ENCODE peak calls at places on chromosomes 4 and X, in eight cellular contexts. I is AG10803, L is LNCaP clone FGC, B is endothelial cell, T is upper lobe of right lung, W is cardiac fibroblast, O is upper lobe of left lung, P is A549. Q is an unnamed sample.

GRCh38 chrX:9942086-9942485 is 25.1 kb upstream of the CLDN34 start:
- DNase-seq in I (no peak), P (no peak), L (no peak), B (no peak), T (no peak), O (no peak), W (no peak), Q (no peak)

GRCh38 chrX:25721564-25721963 is 416.6 kb upstream of the MAGEB18 start:
- DNase-seq in P (no peak), B (no peak), L (no peak), O (no peak), I (peak; percentile 0), W (peak; percentile 34), T (no peak), Q (no peak)

GRCh38 chrX:15564981-15565579 is 35.7 kb downstream of the ACE2 start:
- DNase-seq in L (peak; percentile 62), P (peak; percentile 13), W (peak; percentile 88), O (peak; percentile 82), I (peak; percentile 51), B (peak; percentile 30), T (peak; percentile 74), Q (peak; percentile 56)

GRCh38 chrX:115582871-115583729 is 22.1 kb downstream of the PLS3 start:
- DNase-seq in I (peak; percentile 54), O (peak; percentile 60), T (peak; percentile 64), W (peak; percentile 29), L (no peak), B (no peak), P (no peak), Q (no peak)

GRCh38 chr4:95510145-95510544 is 38.6 kb downstream of the UNC5C start:
- DNase-seq in L (peak; percentile 11), W (peak; percentile 62), T (no peak), B (no peak), I (no peak), O (no peak), P (no peak), Q (no peak)

GRCh38 chr4:82493721-82494425 is 63.5 kb downstream of the ENOPH1 start:
- DNase-seq in L (no peak), O (no peak), W (no peak), I (peak; percentile 71), T (no peak), P (no peak), B (no peak), Q (no peak)

GRCh38 chr4:90958256-90958895 is 831.2 kb downstream of the CCSER1 start:
- DNase-seq in P (no peak), L (no peak), O (no peak), I (no peak), B (no peak), T (no peak), W (peak; percentile 45), Q (peak; percentile 3)

GRCh38 chrX:3184176-3184930 is 143.1 kb downstream of the ARSF start:
- DNase-seq in T (no peak), P (no peak), B (no peak), O (no peak), I (peak; percentile 92), W (peak; percentile 72), L (no peak), Q (no peak)

GRCh38 chr4:67735325-67735724 is 18.9 kb downstream of the GNRHR start:
- DNase-seq in B (no peak), L (no peak), T (no peak), O (no peak), I (no peak), W (no peak), P (no peak), Q (no peak)

GRCh38 chr4:23889814-23890269 is at the start of gene PPARGC1A:
- DNase-seq in B (no peak), W (peak; percentile 68), L (no peak), T (peak; percentile 68), I (no peak), O (peak; percentile 86), P (no peak), Q (peak; percentile 51)

GRCh38 chrX:134732676-134733075 is 74.4 kb upstream of the PLAC1 start:
- DNase-seq in I (no peak), O (no peak), P (no peak), L (no peak), T (no peak), B (no peak), W (peak; percentile 37), Q (no peak)

GRCh38 chr4:3659131-3659530 is 107.1 kb upstream of the ADRA2C start:
- DNase-seq in W (no peak), O (no peak), L (no peak), T (no peak), I (no peak), P (no peak), B (no peak), Q (no peak)

GRCh38 chrX:153651540-153652079 is 4.6 kb downstream of the DUSP9 start:
- DNase-seq in B (no peak), W (no peak), O (no peak), I (no peak), T (no peak), L (no peak), P (peak; percentile 44), Q (no peak)

GRCh38 chr4:32985256-32985655 is 2265.1 kb downstream of the PCDH7 start:
- DNase-seq in W (peak; percentile 30), O (no peak), P (no peak), B (no peak), T (no peak), I (peak; percentile 11), L (no peak), Q (no peak)

GRCh38 chr4:186307497-186307896 is 41.5 kb downstream of the F11 start:
- DNase-seq in T (no peak), L (no peak), O (peak; percentile 49), W (no peak), I (no peak), B (no peak), P (no peak), Q (no peak)

DNA sequence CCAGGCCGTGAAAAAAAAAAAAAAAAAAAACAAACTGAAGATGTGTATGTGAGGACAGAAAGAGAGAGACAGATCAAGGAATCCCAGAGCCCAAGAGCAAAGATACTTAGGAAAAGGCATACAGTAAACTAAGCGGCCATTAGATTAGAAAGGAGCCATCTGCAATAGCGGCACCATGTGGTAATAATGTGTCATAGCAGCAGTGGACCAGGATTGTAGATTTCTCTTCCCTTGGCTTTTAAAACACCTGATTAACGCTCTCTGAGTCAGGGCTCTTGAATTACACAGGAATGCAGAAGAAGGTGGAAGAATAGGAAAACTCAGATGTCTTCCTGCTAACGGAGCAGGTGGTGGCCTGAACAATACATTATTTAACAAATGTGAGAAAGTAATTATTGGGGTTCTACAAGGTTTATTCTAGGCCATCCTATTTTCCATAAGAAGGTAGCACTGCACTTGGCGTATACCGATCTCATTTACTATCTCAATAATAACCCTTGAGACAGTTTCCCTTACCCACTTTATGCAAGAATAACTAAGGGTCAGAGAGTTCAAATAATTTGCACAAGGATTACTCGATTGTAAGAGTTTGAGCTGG is 182.7 kb downstream of the KCNIP4 start:
- DNase-seq in O (no peak), T (no peak), W (peak; percentile 61), P (peak; percentile 2), B (peak; percentile 51), L (peak; percentile 7), I (peak; percentile 29), Q (peak; percentile 61)
- TF ChIP-seq CTCF in O (peak; percentile 65), T (peak; percentile 82), W (peak; percentile 87), P (peak; percentile 63), B (peak; percentile 81), L (peak; percentile 86), I (peak; percentile 91), Q (peak; percentile 88)

GRCh38 chr4:72911316-72911715 is 158.2 kb downstream of the COX18 start:
- DNase-seq in I (no peak), B (no peak), T (no peak), P (no peak), L (no peak), W (no peak), O (no peak), Q (no peak)

DNA sequence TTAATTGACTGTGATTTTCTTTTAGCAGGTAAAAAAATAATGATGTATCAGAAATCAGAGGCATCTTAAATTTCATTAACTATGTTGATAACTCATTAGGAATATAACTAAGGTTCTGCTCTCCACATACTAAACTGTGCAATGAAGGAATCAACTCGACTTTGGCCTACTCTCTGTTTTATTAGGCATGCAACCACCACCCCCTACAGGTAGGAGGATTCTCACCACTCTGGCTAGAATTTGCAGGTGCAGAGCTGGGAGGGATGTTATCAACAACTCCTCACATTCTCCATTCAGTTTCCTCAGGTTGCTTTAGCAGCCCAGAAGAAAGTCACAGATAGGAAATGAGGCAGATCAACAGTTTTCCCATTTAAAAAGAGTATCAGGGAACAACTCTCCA is 160.1 kb downstream of the COX18 start:
- DNase-seq in O (peak; percentile 31), T (no peak), W (no peak), P (no peak), L (no peak), I (peak; percentile 4), B (peak; percentile 13), Q (no peak)
- TF ChIP-seq CTCF in O (peak; percentile 60), T (peak; percentile 50), W (peak; percentile 27), P (no peak), L (peak; percentile 66), I (peak; percentile 50), B (no peak), Q (peak; percentile 17)

GRCh38 chr4:169345207-169345788 is 74.5 kb upstream of the SH3RF1 start:
- DNase-seq in W (peak; percentile 67), T (no peak), O (no peak), I (peak; percentile 89), L (no peak), P (peak; percentile 5), B (no peak), Q (no peak)
- TF ChIP-seq CTCF in W (no peak), T (no peak), O (no peak), I (no peak), L (no peak), P (no peak), B (no peak), Q (no peak)

GRCh38 chr4:104486702-104487101 is 8.0 kb downstream of the CXXC4 start:
- DNase-seq in L (no peak), O (no peak), B (no peak), P (no peak), I (no peak), W (no peak), T (no peak), Q (no peak)

GRCh38 chr4:104489731-104490095 is 5.0 kb downstream of the CXXC4 start:
- DNase-seq in L (no peak), W (no peak), T (no peak), I (no peak), P (no peak), O (no peak), B (no peak), Q (no peak)

GRCh38 chr4:104490096-104490769 is 4.5 kb downstream of the CXXC4 start:
- DNase-seq in W (no peak), I (no peak), P (peak; percentile 3), B (no peak), L (no peak), O (peak; percentile 41), T (peak; percentile 59), Q (no peak)

GRCh38 chr4:104487105-104487504 is 7.6 kb downstream of the CXXC4 start:
- DNase-seq in O (no peak), P (no peak), B (no peak), L (no peak), I (no peak), W (no peak), T (no peak), Q (peak; percentile 39)

DNA sequence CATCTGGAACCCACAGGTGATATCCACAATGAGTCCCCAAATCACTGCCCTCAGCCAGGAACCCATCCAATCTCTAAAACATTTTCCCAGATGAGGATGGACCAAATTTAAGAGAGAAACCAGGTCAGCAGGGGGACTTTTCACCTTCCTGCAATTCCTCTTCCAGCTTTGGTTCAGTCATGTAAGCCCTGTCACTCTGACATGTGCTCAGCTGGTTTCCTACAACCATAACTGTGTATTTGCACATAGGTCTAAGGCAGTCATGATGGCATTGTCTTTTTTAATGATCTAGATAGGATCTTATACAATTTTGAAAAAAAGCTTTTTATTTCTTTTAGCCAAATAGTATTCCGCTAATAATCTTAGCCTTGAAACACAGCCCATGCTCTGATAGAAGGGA is 6.5 kb downstream of the CXXC4 start:
- DNase-seq in P (no peak), L (no peak), I (no peak), O (no peak), W (no peak), B (no peak), T (no peak), Q (no peak)
- TF ChIP-seq CTCF in P (no peak), L (no peak), I (no peak), O (no peak), W (no peak), B (no peak), T (no peak), Q (no peak)

Q was measured in nephron progenitor cell.